ENCODE peak calls at places on chromosomes 11 and 22, in six cellular contexts. S is stomach, R is adrenal gland, F is ovary, V is transverse colon, Y is A549. T is an unnamed sample.

GRCh38 chr11:108324587-108324986 is 101.7 kb downstream of the ATM start:
- DNase-seq in Y (no peak), S (no peak), R (no peak), V (no peak), F (no peak), T (no peak)

GRCh38 chr11:1301220-1302000 is 8.0 kb downstream of the TOLLIP start:
- DNase-seq in V (no peak), Y (no peak), R (no peak), S (peak; percentile 20), F (no peak), T (no peak)

GRCh38 chr11:128095459-128096096 is 491.8 kb downstream of the ETS1 start:
- DNase-seq in R (no peak), V (no peak), S (no peak), F (no peak), Y (peak; percentile 45), T (no peak)

GRCh38 chr11:66332371-66333219 is 3.6 kb downstream of the RIN1 start:
- DNase-seq in R (no peak), F (no peak), Y (no peak), S (no peak), V (no peak), T (no peak)

GRCh38 chr11:133078591-133079179 is 453.6 kb downstream of the OPCML start:
- DNase-seq in V (peak; percentile 20), F (no peak), R (no peak), Y (peak; percentile 52), S (peak; percentile 60), T (no peak)

GRCh38 chr11:66288138-66288865 is 641 bp downstream of the YIF1A start:
- DNase-seq in S (no peak), R (peak; percentile 34), F (no peak), Y (no peak), V (peak; percentile 59), T (no peak)

GRCh38 chr11:117834068-117834810 is 9.7 kb upstream of the FXYD2 start:
- DNase-seq in F (no peak), Y (no peak), S (peak; percentile 19), R (peak; percentile 10), V (peak; percentile 4), T (no peak)

GRCh38 chr11:17692006-17692405 is 27.4 kb upstream of the MYOD1 start:
- DNase-seq in Y (no peak), V (no peak), R (no peak), S (no peak), F (no peak), T (no peak)

GRCh38 chr11:119205080-119205479 is 1.1 kb upstream of the CBL start:
- DNase-seq in Y (no peak), S (no peak), R (no peak), V (no peak), F (no peak), T (no peak)

GRCh38 chr11:61551630-61552029 is 29.2 kb downstream of the SYT7 start:
- DNase-seq in Y (peak; percentile 42), V (no peak), S (peak; percentile 72), F (no peak), R (peak; percentile 42), T (no peak)

GRCh38 chr11:123511037-123511870 is 81.2 kb downstream of the GRAMD1B start:
- DNase-seq in F (peak; percentile 89), S (peak; percentile 88), V (peak; percentile 81), R (peak; percentile 92), Y (peak; percentile 83), T (peak; percentile 86)

GRCh38 chr22:25700996-25701815 is 40.8 kb upstream of the MYO18B start:
- DNase-seq in R (no peak), S (no peak), V (no peak), F (no peak), Y (no peak), T (no peak)

DNA sequence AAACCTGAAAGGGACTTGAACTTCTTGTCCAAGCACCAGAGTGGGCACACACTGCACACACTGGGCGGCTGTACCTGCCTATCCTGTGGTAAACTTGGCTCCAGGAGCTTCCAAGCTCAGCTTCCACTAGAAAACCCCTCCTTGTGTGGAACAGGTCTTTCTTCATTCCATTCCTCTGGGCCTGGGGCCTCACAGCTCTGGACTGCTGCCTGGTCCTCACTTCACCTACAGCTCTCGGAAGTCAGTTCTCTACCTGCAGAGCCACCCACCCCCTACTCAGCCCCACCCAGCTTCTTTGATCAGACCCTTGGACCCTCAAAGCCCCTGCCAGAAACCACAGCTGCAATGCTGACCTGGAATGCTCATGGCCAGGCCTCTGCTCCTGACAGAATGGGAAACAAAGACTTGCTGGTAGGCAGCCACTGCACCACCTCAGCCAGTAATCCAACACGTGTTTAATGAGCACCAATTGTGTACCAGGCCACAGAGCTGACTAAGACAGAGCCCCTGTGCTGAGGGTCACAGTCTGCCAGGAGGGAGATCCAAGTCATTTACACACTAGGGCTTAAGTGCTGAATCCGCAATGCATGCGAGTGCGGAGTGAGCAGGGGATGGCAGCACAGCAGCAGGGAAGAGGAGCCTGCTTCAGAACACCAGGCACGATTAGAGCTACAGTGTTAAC is 4.7 kb downstream of the GNB1L start:
- DNase-seq in F (no peak), Y (no peak), V (no peak), R (no peak), S (peak; percentile 76), T (no peak)
- H3K4me1 ChIP-seq in F (peaks cover 9% of the 10 kb centered on the region), Y (peaks cover 28% of the 10 kb centered on the region), V (peaks cover 15% of the 10 kb centered on the region), R (peaks cover 17% of the 10 kb centered on the region), S (peaks cover 44% of the 10 kb centered on the region), T (peaks cover 11% of the 10 kb centered on the region)

GRCh38 chr11:93784152-93784934 is at the start of gene MED17:
- DNase-seq in R (peak; percentile 91), Y (peak; percentile 89), V (peak; percentile 94), S (peak; percentile 92), F (peak; percentile 89), T (peak; percentile 92)

GRCh38 chr11:93783362-93783761 is 720 bp upstream of the MED17 start:
- DNase-seq in F (no peak), V (no peak), R (no peak), S (no peak), Y (no peak), T (no peak)

GRCh38 chr11:93784935-93785360 is 866 bp downstream of the MED17 start:
- DNase-seq in R (no peak), Y (no peak), F (no peak), S (no peak), V (no peak), T (no peak)

GRCh38 chr11:93783767-93784151 is 323 bp upstream of the MED17 start:
- DNase-seq in F (no peak), R (no peak), V (no peak), S (no peak), Y (no peak), T (no peak)
- TF ChIP-seq POLR2A in F (no peak), R (no peak), V (no peak), S (no peak), Y (no peak), T (no peak)

GRCh38 chr11:74141274-74141695 is 29.5 kb downstream of the C2CD3 start:
- DNase-seq in F (no peak), V (peak; percentile 17), S (peak; percentile 47), R (no peak), Y (peak; percentile 82), T (no peak)

GRCh38 chr11:74135516-74135840 is 35.3 kb downstream of the C2CD3 start:
- DNase-seq in S (no peak), V (no peak), F (no peak), R (no peak), Y (no peak), T (no peak)

GRCh38 chr11:74139151-74139918 is 31.5 kb downstream of the C2CD3 start:
- DNase-seq in V (no peak), R (no peak), Y (peak; percentile 14), F (no peak), S (no peak), T (no peak)

GRCh38 chr11:74138021-74138420 is 32.8 kb downstream of the C2CD3 start:
- DNase-seq in V (no peak), S (no peak), R (no peak), F (no peak), Y (peak; percentile 68), T (no peak)

DNA sequence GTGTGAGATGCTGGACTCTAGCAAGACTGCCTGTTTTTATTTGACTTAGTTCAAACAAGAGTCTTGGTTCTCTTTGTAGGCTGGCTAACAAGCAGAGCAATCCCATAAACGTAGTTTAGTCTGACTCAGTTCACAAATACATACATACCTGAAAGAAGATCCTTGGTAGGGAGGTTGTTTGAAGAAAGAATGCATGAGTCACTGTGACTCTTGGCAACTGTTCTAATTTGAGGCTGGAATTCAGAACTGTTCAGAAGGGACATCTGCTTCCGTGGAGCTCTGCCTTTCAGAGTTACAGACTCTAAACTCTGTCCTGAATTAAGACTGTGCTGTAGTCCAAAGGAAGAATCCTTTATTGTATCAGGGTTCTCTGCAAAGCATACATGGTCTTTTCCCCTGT is 32.2 kb downstream of the C2CD3 start:
- DNase-seq in V (no peak), Y (peak; percentile 97), F (no peak), R (peak; percentile 45), S (no peak), T (no peak)
- H3K4me1 ChIP-seq in V (peaks cover 16% of the 10 kb centered on the region), Y (peaks cover 91% of the 10 kb centered on the region), F (no peaks in the 10 kb centered on the region), R (peaks cover 7% of the 10 kb centered on the region), S (peaks cover 15% of the 10 kb centered on the region), T (no peaks in the 10 kb centered on the region)

GRCh38 chr11:104164028-104164520 is at the start of gene PDGFD:
- DNase-seq in S (peak; percentile 71), V (peak; percentile 22), Y (peak; percentile 90), F (peak; percentile 82), R (peak; percentile 63), T (peak; percentile 72)
- TF ChIP-seq POLR2A in S (no peak), V (no peak), Y (peak; percentile 20), F (peak; percentile 52), R (peak; percentile 79), T (no peak)

DNA sequence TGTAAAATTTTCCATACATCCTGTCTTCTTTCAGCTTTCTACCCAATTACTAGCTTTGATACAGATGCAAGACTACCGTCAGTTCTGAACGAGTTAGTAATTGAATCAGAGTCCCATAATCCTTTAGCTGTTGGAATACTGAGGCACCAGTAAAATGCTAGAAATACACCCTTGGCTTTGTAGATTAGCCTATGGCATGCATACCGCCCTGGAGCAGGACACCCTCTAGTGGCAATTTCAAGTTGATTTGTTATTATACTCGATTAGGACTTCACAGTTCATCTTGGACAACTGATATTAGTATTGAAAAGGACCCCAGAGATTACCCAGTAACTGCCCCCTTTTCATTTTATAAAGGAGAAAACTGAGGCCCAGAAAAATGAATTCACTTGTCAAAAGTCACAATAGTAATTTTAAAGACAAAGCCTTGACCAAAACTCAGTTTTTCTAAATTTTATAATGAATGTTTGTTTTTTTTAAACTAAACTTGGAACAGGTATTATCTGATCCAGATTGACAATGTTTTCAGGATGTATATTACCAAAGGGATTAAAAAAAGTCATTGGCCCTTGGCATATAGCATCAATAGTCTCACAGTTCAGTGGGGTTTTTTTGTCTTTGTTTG is 72.6 kb downstream of the HIPK3 start:
- DNase-seq in V (peak; percentile 50), R (peak; percentile 57), S (peak; percentile 55), Y (peak; percentile 76), F (no peak), T (no peak)
- H3K4me1 ChIP-seq in V (peaks cover 4% of the 10 kb centered on the region), R (no peaks in the 10 kb centered on the region), S (peaks cover 9% of the 10 kb centered on the region), Y (peaks cover 14% of the 10 kb centered on the region), F (peaks cover 6% of the 10 kb centered on the region), T (no peaks in the 10 kb centered on the region)